ENCODE peak calls at places on chromosome 20, in ten cellular contexts. Z is left ventricle myocardium inferior, J is hepatocyte, L is endothelial cell of umbilical vein, T is uterus, D is A673, P is esophagus muscularis mucosa, Q is pancreas, I is astrocyte, W is kidney. O is an unnamed sample.

GRCh38 chr20:48064929-48065328 is 279.6 kb upstream of the SULF2 start:
- DNase-seq in Z (no peak), J (no peak), L (no peak), T (no peak), D (no peak), P (no peak), Q (no peak), I (peak; percentile 77), W (no peak), O (no peak)

GRCh38 chr20:2798814-2799213 is 1.6 kb downstream of the CPXM1 start:
- DNase-seq in Z (no peak), J (no peak), L (no peak), T (no peak), D (no peak), P (no peak), Q (no peak), I (no peak), W (no peak), O (no peak)

GRCh38 chr20:57507477-57507876 is 17.5 kb downstream of the CTCFL start:
- DNase-seq in Z (no peak), J (no peak), L (no peak), T (no peak), D (no peak), P (no peak), Q (no peak), I (peak; percentile 38), W (no peak), O (no peak)

GRCh38 chr20:61601853-61602252 is 349.8 kb downstream of the CDH4 start:
- DNase-seq in Z (no peak), J (no peak), L (no peak), T (no peak), D (no peak), P (no peak), Q (no peak), I (no peak), W (peak; percentile 45), O (no peak)

GRCh38 chr20:49603209-49603627 is 35.3 kb upstream of the PTGIS start:
- DNase-seq in Z (peak; percentile 46), J (peak; percentile 59), L (peak; percentile 39), T (peak; percentile 67), D (no peak), P (no peak), Q (no peak), I (peak; percentile 42), W (no peak), O (no peak)

GRCh38 chr20:53040678-53041674 is 68.8 kb downstream of the TSHZ2 start:
- DNase-seq in Z (no peak), J (no peak), L (no peak), T (peak; percentile 62), D (peak; percentile 33), P (peak; percentile 91), Q (peak; percentile 55), I (peak; percentile 70), W (no peak), O (no peak)

GRCh38 chr20:48155231-48155630 is 369.9 kb upstream of the SULF2 start:
- DNase-seq in Z (no peak), J (no peak), L (no peak), T (no peak), D (no peak), P (no peak), Q (no peak), I (no peak), W (no peak), O (no peak)

GRCh38 chr20:48025061-48025515 is 239.8 kb upstream of the SULF2 start:
- DNase-seq in Z (no peak), J (peak; percentile 45), L (no peak), T (peak; percentile 78), D (no peak), P (no peak), Q (no peak), I (peak; percentile 98), W (no peak), O (no peak)

GRCh38 chr20:1322511-1323245 is 6.3 kb downstream of the SDCBP2 start:
- DNase-seq in Z (no peak), J (peak; percentile 41), L (peak; percentile 99), T (peak; percentile 56), D (no peak), P (no peak), Q (no peak), I (peak; percentile 95), W (no peak), O (no peak)

GRCh38 chr20:50762435-50763201 is 31.2 kb downstream of the PARD6B start:
- DNase-seq in Z (peak; percentile 82), J (peak; percentile 33), L (no peak), T (peak; percentile 53), D (no peak), P (no peak), Q (peak; percentile 86), I (peak; percentile 62), W (peak; percentile 85), O (no peak)

GRCh38 chr20:62367483-62368302 is 581 bp upstream of the LAMA5 start:
- DNase-seq in Z (no peak), J (peak; percentile 72), L (no peak), T (peak; percentile 53), D (no peak), P (no peak), Q (peak; percentile 69), I (no peak), W (peak; percentile 88), O (no peak)

GRCh38 chr20:4230651-4231050 is 215.3 kb upstream of the RNF24 start:
- DNase-seq in Z (no peak), J (no peak), L (no peak), T (no peak), D (no peak), P (no peak), Q (no peak), I (no peak), W (no peak), O (no peak)

GRCh38 chr20:58523072-58523681 is 8.0 kb upstream of the APCDD1L start:
- DNase-seq in Z (no peak), J (no peak), L (peak; percentile 10), T (no peak), D (peak; percentile 90), P (no peak), Q (no peak), I (peak; percentile 92), W (no peak), O (no peak)

GRCh38 chr20:6766433-6766832 is 1.1 kb upstream of the BMP2 start:
- DNase-seq in Z (no peak), J (no peak), L (no peak), T (no peak), D (no peak), P (no peak), Q (no peak), I (no peak), W (no peak), O (no peak)

GRCh38 chr20:53642196-53643030 is 48.8 kb upstream of the ZNF217 start:
- DNase-seq in Z (no peak), J (peak; percentile 71), L (no peak), T (no peak), D (no peak), P (no peak), Q (peak; percentile 63), I (peak; percentile 64), W (no peak), O (peak; percentile 34)

DNA sequence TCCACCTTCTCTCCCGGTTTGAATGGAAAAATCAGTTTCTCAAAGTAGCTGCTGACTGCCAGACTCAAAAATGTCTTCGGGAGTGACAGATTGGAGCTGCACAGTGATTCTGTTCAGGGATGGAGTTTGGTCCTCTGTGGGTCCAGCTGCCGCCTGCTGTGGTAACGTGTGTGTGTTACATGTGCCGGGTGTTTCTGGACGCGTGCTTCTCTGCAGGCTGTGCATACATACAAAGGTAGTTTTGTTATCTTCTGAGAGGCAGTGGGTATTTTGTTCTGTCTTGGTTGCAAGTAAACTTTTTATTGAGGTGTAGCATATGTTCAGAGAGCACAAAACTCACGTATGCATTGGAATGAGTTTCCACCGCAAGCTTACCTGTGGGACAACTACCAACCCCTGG is 41.3 kb upstream of the NAA20 start:
- DNase-seq in Z (no peak), J (no peak), L (no peak), T (no peak), D (no peak), P (no peak), Q (peak; percentile 48), I (peak; percentile 36), W (no peak), O (no peak)
- TF ChIP-seq CTCF in Z (no peak), J (no peak), L (no peak), T (no peak), D (no peak), P (no peak), Q (no peak), I (no peak), W (no peak), O (no peak)

DNA sequence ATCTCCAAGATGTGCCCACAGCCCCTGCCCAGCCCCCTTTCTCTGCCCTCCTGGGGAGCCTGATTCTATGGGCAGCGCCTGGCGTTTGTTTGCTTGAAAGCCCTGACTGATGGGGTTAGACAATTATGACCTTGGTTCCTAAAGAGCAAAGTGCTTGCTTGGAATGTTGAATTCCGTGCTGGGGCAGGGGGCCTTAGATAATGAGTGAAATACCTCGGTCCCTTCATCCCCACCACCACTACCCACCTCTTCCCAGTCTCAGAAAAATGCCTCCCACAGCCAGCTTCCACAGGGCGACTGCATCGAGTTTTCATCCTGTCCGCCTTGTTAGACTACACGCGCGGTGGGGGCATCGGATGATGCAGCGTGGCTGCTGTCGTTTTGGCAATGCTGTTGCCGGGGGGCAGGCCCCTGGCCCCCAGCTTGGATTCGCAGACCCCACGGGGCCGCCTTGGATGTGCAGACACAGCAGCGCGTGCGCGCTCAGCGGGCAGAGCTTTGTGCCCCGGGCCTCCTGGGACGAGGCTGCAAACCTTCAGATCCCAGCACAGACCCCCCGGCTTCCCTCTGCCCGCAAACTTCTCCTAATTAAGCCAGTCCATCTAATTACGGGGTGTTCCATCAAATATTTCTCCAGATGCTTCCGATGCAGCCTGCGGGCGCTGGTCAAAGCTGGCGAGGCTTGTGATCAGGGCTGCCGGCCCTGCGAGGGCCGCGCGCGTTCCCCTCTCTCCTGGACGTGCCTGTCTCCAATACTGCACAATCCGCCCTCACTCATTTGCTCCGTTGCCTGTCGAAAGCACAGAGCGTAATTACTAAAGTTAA is 86.1 kb downstream of the LINC00237 start:
- DNase-seq in Z (no peak), J (no peak), L (no peak), T (no peak), D (peak; percentile 11), P (no peak), Q (no peak), I (no peak), W (peak; percentile 64), O (no peak)
- H3K27ac ChIP-seq in Z (no peak overlapping the region), J (no peak overlapping the region), L (no peak overlapping the region), T (no peak overlapping the region), D (no peak overlapping the region), P (no peak overlapping the region), Q (no peak overlapping the region), I (no peak overlapping the region), W (no peak overlapping the region), O (no peak overlapping the region)

DNA sequence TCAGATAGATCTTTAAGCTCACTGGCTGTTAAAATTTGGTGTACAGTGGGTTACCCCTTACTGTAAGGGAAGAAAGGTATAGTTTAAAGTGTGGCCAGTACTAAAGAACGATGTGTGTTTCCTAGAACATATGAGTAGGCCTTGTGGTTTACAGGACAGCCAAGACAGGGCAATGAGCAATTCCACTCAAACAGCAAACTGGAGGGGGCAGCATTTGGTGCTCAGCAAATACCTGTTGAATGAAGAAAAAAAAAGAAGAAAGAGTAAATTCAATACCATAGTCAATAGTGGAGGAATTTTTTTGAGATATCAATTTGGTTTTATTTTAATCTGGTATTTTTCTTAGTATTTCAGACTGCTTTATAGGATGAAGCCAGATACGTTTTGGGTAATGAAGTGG is 3.8 kb upstream of the NCOA5 start:
- DNase-seq in Z (no peak), J (no peak), L (no peak), T (no peak), D (no peak), P (no peak), Q (no peak), I (no peak), W (no peak), O (no peak)
- TF ChIP-seq CTCF in Z (no peak), J (no peak), L (no peak), T (no peak), D (no peak), P (no peak), Q (no peak), I (no peak), W (no peak), O (no peak)

GRCh38 chr20:11267762-11268335 is 594.0 kb upstream of the JAG1 start:
- DNase-seq in Z (no peak), J (no peak), L (no peak), T (no peak), D (no peak), P (no peak), Q (no peak), I (no peak), W (peak; percentile 57), O (no peak)
- H3K27ac ChIP-seq in Z (peak overlapping the region; percentile 69), J (peak overlapping the region; percentile 78), L (peak overlapping the region; percentile 56), T (peak overlapping the region; percentile 53), D (no peak overlapping the region), P (no peak overlapping the region), Q (no peak overlapping the region), I (peak overlapping the region; percentile 84), W (no peak overlapping the region), O (no peak overlapping the region)